ENCODE peak calls at places on chromosomes 1 and 21, in four cellular contexts. I, L, M and E are unnamed samples. For H3K4me1, the result is how much of the 10 kb centered on the place peaks cover.

GRCh38 chr1:208709981-208710380 is 465.8 kb upstream of the PLXNA2 start:
- DNase-seq in I (no peak), L (no peak), M (no peak), E (no peak)

GRCh38 chr21:40049031-40049958 is 182.1 kb downstream of the PCP4 start:
- DNase-seq in I (no peak), L (peak), M (no peak), E (no peak)

GRCh38 chr1:248792342-248792741 is 33.4 kb downstream of the SH3BP5L start:
- DNase-seq in I (no peak), L (no peak), M (no peak), E (no peak)

GRCh38 chr21:33947451-33948095 is 32.0 kb upstream of the ATP5PO start:
- DNase-seq in I (peak), L (peak), M (peak), E (peak)

GRCh38 chr1:29789221-29789909 is 553.0 kb downstream of the PTPRU start:
- DNase-seq in I (no peak), L (no peak), M (no peak), E (no peak)

GRCh38 chr1:230158422-230159291 is 91.6 kb downstream of the GALNT2 start:
- DNase-seq in I (no peak), L (no peak), M (no peak), E (no peak)

GRCh38 chr1:199515261-199515660 is 512.2 kb upstream of the NR5A2 start:
- DNase-seq in I (no peak), L (no peak), M (no peak), E (no peak)

GRCh38 chr1:26168410-26169167 is at the start of gene C1orf232:
- DNase-seq in I (no peak), L (no peak), M (no peak), E (peak)

GRCh38 chr1:207286747-207287528 is 34.5 kb upstream of the CD55 start:
- DNase-seq in I (no peak), L (no peak), M (no peak), E (no peak)

GRCh38 chr1:29230204-29230552 is 556 bp downstream of the MECR start:
- DNase-seq in I (no peak), L (no peak), M (no peak), E (no peak)

GRCh38 chr1:96845464-96845863 is 123.9 kb downstream of the PTBP2 start:
- DNase-seq in I (peak), L (no peak), M (peak), E (no peak)

GRCh38 chr1:170697338-170697715 is 33.4 kb downstream of the PRRX1 start:
- DNase-seq in I (no peak), L (no peak), M (no peak), E (no peak)

GRCh38 chr1:15848143-15848928 is 829 bp downstream of the SPEN start:
- DNase-seq in I (no peak), L (no peak), M (no peak), E (peak)

GRCh38 chr1:205963352-205963751 is 20.1 kb upstream of the SLC26A9 start:
- DNase-seq in I (no peak), L (no peak), M (no peak), E (no peak)

GRCh38 chr1:68132426-68133130 is 82.2 kb upstream of the DIRAS3 start:
- DNase-seq in I (no peak), L (no peak), M (no peak), E (no peak)

GRCh38 chr1:182198006-182198605 is 136.6 kb upstream of the ZNF648 start:
- DNase-seq in I (no peak), L (no peak), M (no peak), E (no peak)

GRCh38 chr1:101309334-101310221 is 72.8 kb downstream of the S1PR1 start:
- DNase-seq in I (no peak), L (peak), M (peak), E (peak)

GRCh38 chr1:42736152-42736551 is 3.9 kb downstream of the CLDN19 start:
- DNase-seq in I (no peak), L (no peak), M (peak), E (no peak)

GRCh38 chr1:66984491-66984890 is 59.7 kb downstream of the MIER1 start:
- DNase-seq in I (no peak), L (no peak), M (no peak), E (no peak)

GRCh38 chr1:219757890-219758289 is 145.0 kb upstream of the ZC3H11B start:
- DNase-seq in I (no peak), L (no peak), M (no peak), E (peak)

GRCh38 chr1:108082741-108083562 is 117.2 kb downstream of the SLC25A24 start:
- DNase-seq in I (no peak), L (no peak), M (no peak), E (no peak)

GRCh38 chr1:8189931-8190483 is 127.9 kb upstream of the SLC45A1 start:
- DNase-seq in I (no peak), L (no peak), M (no peak), E (peak)

GRCh38 chr1:7285856-7286454 is 485.1 kb upstream of the VAMP3 start:
- DNase-seq in I (no peak), L (no peak), M (no peak), E (no peak)

GRCh38 chr1:95117207-95118018 is at the start of gene TLCD4:
- DNase-seq in I (peak), L (peak), M (peak), E (peak)

GRCh38 chr1:236753554-236753953 is 41.5 kb upstream of the MTR start:
- DNase-seq in I (peak), L (no peak), M (peak), E (no peak)

GRCh38 chr1:236753964-236754363 is 41.1 kb upstream of the MTR start:
- DNase-seq in I (no peak), L (no peak), M (no peak), E (no peak)

GRCh38 chr1:236750928-236751327 is 44.2 kb upstream of the MTR start:
- DNase-seq in I (no peak), L (no peak), M (no peak), E (no peak)

GRCh38 chr1:236751935-236752334 is 43.2 kb upstream of the MTR start:
- DNase-seq in I (no peak), L (no peak), M (no peak), E (no peak)

DNA sequence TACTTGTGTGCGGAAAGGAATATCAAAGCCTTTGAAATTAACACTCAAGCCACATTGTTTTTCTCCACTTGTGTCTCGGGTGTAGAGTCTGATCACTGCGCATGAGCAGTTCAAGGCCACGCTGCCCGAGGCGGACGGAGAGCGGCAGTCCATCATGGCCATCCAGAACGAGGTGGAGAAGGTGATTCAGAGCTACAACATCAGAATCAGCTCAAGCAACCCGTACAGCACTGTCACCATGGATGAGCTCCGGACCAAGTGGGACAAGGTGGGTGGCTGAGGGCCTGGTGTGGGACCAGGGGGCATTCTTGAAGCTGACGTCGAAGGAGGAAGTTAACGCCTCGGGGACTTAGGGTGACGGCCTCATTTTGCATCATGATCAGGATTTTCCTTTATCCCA is 43.7 kb upstream of the MTR start:
- DNase-seq in I (no peak), L (no peak), M (no peak), E (no peak)
- H3K27ac ChIP-seq in I (no peak), L (no peak), M (no peak), E (no peak)

DNA sequence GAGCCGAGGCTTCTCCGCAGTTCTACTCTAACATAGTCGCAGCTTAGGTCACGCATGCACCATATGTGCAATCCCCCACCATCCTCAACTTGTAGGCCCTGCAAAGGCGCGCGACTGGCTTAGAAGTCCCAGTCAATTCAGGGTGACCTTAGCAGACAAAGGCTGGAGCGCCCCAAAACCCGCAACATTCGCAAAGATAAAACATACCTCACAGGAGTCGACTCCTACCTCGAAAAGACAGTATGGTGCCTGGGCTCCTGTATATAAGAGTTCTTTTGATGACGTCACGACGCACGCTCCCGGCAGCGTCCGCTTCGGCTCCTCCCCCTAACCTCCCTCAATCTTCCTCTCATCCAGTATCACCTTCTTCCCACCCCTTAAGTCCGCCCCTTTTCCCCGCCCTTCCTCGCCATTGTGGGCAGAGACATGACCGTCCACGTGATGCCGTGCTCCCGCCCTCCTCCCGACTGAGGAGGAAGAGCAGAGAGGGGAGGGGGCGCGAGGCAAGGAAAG is at the start of gene GAS5:
- DNase-seq in I (peak), L (peak), M (peak), E (peak)
- H3K4me1 ChIP-seq in I (under half), L (under half), M (under half), E (under half)

DNA sequence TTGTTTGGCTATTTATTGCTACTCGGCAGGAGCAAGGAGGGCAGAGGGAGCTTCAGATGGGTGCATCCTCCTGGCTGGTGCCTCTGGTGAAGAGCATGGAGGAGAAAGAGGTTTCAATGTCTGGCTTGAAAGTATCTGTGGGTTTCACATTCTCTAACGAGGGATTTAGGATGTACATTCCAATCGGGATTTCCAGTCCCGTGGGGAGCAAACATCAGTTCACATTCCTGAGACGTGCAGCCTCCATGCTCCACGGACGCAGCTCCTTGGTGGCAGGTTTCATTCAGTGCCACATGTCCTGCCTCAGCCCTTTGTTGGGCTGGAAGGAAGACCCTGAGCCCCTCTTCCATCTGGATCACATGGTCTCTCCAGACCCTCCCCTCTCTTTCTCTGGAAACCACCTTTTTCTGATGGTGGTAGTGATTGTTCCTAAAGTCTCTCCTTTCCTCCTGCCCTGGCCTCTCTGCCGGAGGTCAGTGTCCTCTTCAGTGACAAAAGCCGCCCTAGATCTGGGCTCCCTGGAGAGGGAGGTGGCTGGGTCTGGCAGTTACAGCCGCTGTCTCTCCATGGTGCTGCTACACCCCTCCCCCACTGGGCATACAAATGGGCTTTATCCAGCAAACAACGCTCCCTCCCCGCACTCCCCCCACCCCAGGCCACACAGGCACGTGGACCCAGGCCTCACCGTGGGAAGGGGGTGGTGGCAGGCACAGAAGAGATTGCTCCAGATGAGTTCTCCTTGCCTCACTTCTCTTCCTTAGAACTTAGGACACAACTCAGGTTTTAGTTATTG is 829 bp upstream of the CA14 start:
- DNase-seq in I (no peak), L (no peak), M (no peak), E (no peak)
- TF ChIP-seq EP300 in I (no peak), L (no peak), M (no peak), E (no peak)

GRCh38 chr1:59177756-59178155 is 119.1 kb upstream of the FGGY start:
- DNase-seq in I (no peak), L (no peak), M (no peak), E (no peak)
- H3K27ac ChIP-seq in I (no peak), L (no peak), M (no peak), E (peak)

GRCh38 chr1:184883304-184883815 is 90.9 kb downstream of the NIBAN1 start:
- DNase-seq in I (no peak), L (no peak), M (no peak), E (no peak)
- H3K4me1 ChIP-seq in I (under half), L (under half), M (under half), E (under half)

GRCh38 chr21:45551816-45552695 is 9.8 kb upstream of the SLC19A1 start:
- DNase-seq in I (no peak), L (no peak), M (no peak), E (peak)
- TF ChIP-seq EP300 in I (no peak), L (no peak), M (no peak), E (no peak)

GRCh38 chr1:38677756-38678155 is 181.8 kb downstream of the RRAGC start:
- DNase-seq in I (no peak), L (no peak), M (no peak), E (no peak)

GRCh38 chr1:38671221-38671620 is 188.4 kb downstream of the RRAGC start:
- DNase-seq in I (no peak), L (no peak), M (no peak), E (no peak)

GRCh38 chr1:38677311-38677710 is 182.3 kb downstream of the RRAGC start:
- DNase-seq in I (no peak), L (no peak), M (no peak), E (no peak)

GRCh38 chr1:38670544-38671122 is 188.9 kb downstream of the RRAGC start:
- DNase-seq in I (no peak), L (no peak), M (no peak), E (no peak)

GRCh38 chr1:38672692-38673091 is 186.9 kb downstream of the RRAGC start:
- DNase-seq in I (no peak), L (no peak), M (no peak), E (no peak)
- H3K27ac ChIP-seq in I (no peak), L (no peak), M (no peak), E (no peak)

GRCh38 chr1:203629509-203630082 is 3.0 kb downstream of the ATP2B4 start:
- DNase-seq in I (no peak), L (peak), M (no peak), E (peak)

GRCh38 chr1:203628997-203629508 is 2.4 kb downstream of the ATP2B4 start:
- DNase-seq in I (no peak), L (no peak), M (no peak), E (no peak)

GRCh38 chr1:203626910-203627246 is 246 bp downstream of the ATP2B4 start:
- DNase-seq in I (no peak), L (no peak), M (peak), E (no peak)

GRCh38 chr1:203627819-203628184 is 1.2 kb downstream of the ATP2B4 start:
- DNase-seq in I (no peak), L (peak), M (no peak), E (peak)

DNA sequence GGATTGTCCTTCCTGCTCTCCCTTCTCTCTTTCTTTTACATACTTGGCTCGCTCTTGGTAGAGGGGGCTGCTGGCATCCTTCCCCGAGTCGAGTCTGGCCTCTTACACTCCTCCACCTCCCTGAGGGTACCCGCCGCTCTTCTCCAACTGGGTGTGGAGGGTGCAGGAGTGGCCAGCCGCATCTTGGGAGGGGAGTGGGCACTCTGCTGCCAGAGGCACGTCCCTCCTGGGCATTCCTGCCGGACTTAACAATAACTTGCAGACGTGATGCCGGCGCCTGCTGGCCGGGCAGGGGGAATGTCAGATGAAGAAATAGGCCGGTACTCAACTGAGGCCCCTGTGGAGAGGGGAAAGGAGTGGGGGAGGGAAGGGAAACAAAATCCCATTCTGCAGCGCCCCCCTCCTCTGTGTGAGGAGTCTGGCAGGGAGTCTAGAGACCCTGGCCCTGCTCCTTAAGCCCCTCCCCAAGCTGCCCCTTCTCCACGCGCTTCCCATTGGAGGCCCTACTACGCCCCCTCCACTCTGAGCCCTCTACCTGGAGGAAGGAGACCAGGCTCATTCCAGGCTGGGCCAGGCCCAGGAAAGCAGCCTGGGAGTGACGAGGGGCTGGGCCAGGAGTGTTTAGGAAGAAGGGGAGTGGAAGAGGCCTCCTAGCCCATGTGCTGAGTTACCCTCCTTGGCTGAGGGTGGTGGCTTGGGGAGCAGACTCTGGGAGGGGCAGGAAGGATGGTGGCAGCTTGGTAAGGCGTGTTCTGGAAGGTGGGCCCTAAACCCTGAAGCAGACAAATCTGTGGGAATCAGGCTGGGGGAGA is 1.8 kb downstream of the ATP2B4 start:
- DNase-seq in I (peak), L (peak), M (no peak), E (peak)
- H3K4me1 ChIP-seq in I (under half), L (under half), M (under half), E (under half)